ENCODE peak calls at places on chromosomes 5 and 9, in four cellular contexts. Q is HepG2, N is K562, C is GM12878. Y is an unnamed sample.
A peak's percentile ranks its signal among the peaks of the same experiment; 100 is the strongest.

GRCh38 chr5:75367401-75367800 is 30.4 kb downstream of the HMGCR start:
- DNase-seq in Q (no peak), N (no peak), C (no peak), Y (no peak)

GRCh38 chr5:53063176-53063575 is 46.4 kb downstream of the MOCS2 start:
- DNase-seq in Q (no peak), N (no peak), C (no peak), Y (no peak)

GRCh38 chr5:139294372-139295165 is 1.0 kb downstream of the MATR3 start:
- DNase-seq in Q (peak; percentile 56), N (peak; percentile 32), C (no peak), Y (peak; percentile 73)

GRCh38 chr5:19987594-19988345 is at the start of gene CDH18:
- DNase-seq in Q (no peak), N (no peak), C (no peak), Y (peak; percentile 86)

GRCh38 chr9:114624656-114625055 is 13.6 kb downstream of the TMEM268 start:
- DNase-seq in Q (no peak), N (no peak), C (no peak), Y (no peak)

GRCh38 chr9:76519027-76519835 is 60.2 kb downstream of the GCNT1 start:
- DNase-seq in Q (no peak), N (no peak), C (no peak), Y (no peak)

GRCh38 chr5:38466444-38467189 is 89.8 kb downstream of the LIFR start:
- DNase-seq in Q (no peak), N (peak; percentile 25), C (no peak), Y (no peak)

GRCh38 chr5:52870448-52870847 is 82.7 kb downstream of the ITGA1 start:
- DNase-seq in Q (peak; percentile 33), N (no peak), C (no peak), Y (no peak)

GRCh38 chr9:109498195-109499060 is at the start of gene PTPN3:
- DNase-seq in Q (no peak), N (no peak), C (no peak), Y (peak; percentile 46)

GRCh38 chr5:5932824-5933223 is 445.5 kb downstream of the MED10 start:
- DNase-seq in Q (no peak), N (no peak), C (no peak), Y (no peak)

GRCh38 chr5:141402553-141403328 is at the start of gene PCDHGA9:
- DNase-seq in Q (no peak), N (peak; percentile 34), C (no peak), Y (peak; percentile 60)

GRCh38 chr9:72633966-72634365 is 112.6 kb downstream of the TMC1 start:
- DNase-seq in Q (no peak), N (peak; percentile 6), C (no peak), Y (no peak)

GRCh38 chr5:35129276-35129675 is 81.5 kb upstream of the AGXT2 start:
- DNase-seq in Q (no peak), N (no peak), C (no peak), Y (no peak)

GRCh38 chr5:40551706-40552557 is 127.8 kb upstream of the PTGER4 start:
- DNase-seq in Q (peak; percentile 15), N (no peak), C (no peak), Y (no peak)

GRCh38 chr9:106798021-106798799 is 64.8 kb upstream of the ZNF462 start:
- DNase-seq in Q (no peak), N (no peak), C (no peak), Y (no peak)

GRCh38 chr5:132451387-132451786 is 39.2 kb downstream of the IRF1 start:
- DNase-seq in Q (no peak), N (no peak), C (no peak), Y (no peak)

DNA sequence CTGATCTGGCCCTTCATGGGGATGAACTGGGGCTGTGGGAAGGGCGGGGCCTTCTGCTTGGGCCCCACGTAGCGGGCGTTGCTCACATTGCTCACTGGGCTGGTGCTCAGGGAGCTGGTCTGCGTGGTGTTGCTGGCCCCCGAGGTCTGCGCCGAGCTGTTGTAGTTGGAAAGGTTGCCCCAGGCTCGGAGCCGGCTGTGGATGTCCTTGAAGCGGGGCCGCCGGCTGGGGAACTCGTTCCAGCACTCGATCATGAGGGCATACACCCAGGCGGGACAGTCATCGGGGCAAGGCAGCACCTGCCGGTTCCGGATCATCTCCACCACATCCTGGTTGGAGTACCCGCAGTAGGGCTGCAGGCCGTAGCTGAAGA is 226.0 kb downstream of the ROR2 start:
- DNase-seq in Q (no peak), N (no peak), C (no peak), Y (no peak)
- TF ChIP-seq JUNB in Q (no peak), N (no peak), C (no peak), Y (no peak)

GRCh38 chr9:93606187-93606586 is 29.8 kb downstream of the PHF2 start:
- DNase-seq in Q (no peak), N (no peak), C (no peak), Y (no peak)
- TF ChIP-seq EZH2 in Q (no peak), N (no peak), C (no peak), Y (no peak)

GRCh38 chr9:137459147-137459600 is at the start of gene NSMF:
- DNase-seq in Q (peak; percentile 77), N (peak; percentile 99), C (no peak), Y (peak; percentile 96)
- TF ChIP-seq JUNB in Q (no peak), N (no peak), C (no peak), Y (no peak)

GRCh38 chr9:68762570-68762969 is 57.5 kb downstream of the PIP5K1B start:
- DNase-seq in Q (no peak), N (no peak), C (no peak), Y (no peak)
- TF ChIP-seq EZH2 in Q (no peak), N (no peak), C (no peak), Y (no peak)

GRCh38 chr9:95857122-95857521 is 18.4 kb upstream of the ERCC6L2 start:
- DNase-seq in Q (peak; percentile 16), N (no peak), C (no peak), Y (peak; percentile 9)
- TF ChIP-seq JUNB in Q (no peak), N (no peak), C (no peak), Y (no peak)

DNA sequence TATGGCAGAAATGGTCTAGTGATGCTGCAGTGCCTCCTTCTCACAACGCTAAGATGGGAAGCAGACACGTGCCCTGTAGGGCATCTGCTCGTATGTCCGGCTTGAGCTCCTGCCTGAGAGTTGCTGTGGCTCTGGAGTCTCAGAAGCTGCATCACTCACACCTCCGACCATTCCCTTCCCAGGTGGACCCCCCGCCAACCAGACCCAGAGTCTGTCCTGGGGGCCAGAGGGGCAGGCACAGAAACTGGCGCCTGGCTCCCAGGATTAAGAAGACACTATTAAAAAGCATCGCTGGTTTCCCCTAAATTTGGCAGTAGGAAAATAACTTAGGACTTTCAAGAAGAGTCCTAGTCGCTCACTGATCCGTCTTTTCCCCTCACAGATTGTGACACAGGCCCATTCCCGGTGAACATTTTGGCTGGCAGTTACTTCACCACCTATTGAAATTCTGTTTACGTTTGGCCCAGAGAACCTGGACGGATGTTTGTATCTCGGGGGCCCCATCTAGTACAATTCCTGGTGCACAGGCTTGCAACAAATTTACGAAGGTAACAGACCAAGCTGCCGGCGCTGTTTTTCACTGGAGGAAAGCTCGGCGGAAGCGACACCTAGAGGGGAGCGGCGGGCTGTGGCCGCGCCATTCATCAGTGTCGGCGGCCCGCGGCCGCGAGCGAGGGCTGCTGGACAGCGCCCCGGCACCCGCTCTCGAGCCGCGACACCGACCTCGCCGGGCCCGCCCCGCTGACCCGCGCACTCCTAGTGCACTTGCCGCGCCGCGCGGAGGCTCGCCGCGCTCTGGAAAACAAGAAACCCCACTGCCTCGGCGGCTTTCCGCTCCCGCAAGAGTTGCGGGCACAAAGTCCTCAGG is 1.6 kb downstream of the FSTL4 start:
- DNase-seq in Q (peak; percentile 23), N (peak; percentile 45), C (no peak), Y (peak; percentile 91)
- TF ChIP-seq EZH2 in Q (no peak), N (no peak), C (no peak), Y (no peak)

GRCh38 chr5:173035904-173036707 is 20.0 kb upstream of the CREBRF start:
- DNase-seq in Q (no peak), N (no peak), C (peak; percentile 88), Y (no peak)
- TF ChIP-seq JUNB in Q (no peak), N (no peak), C (no peak), Y (no peak)

DNA sequence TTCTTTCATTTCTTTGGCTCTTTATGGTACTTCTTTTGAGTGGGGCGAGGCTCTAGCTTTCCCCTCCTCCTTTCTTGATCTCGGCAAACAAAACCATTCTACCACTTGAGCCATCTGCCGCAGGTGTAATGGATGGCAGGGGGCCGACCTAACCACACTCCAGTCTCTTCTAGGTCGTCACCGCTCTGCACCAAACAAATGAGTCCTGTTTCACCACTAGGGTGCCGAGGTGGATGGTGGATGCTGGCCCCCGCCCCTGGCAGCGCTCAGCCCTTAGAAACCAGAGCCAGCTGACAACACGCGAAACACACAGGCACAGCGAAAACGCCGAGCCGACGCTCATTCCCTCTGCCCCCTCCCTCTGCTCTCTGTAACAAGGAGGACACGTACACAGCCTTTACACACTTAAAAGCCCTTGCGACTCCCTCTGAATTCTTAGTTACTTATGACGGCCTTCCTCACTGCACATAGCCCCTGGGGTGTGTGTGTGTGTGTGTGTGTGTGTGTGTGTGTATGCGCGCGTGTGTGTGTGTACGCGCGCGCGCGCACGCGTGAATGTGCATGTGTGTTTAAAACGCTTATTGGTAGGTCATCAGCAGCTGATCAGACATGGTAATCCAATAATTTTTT is 199.4 kb downstream of the MEF2C start:
- DNase-seq in Q (peak; percentile 5), N (no peak), C (no peak), Y (peak; percentile 90)
- TF ChIP-seq EZH2 in Q (no peak), N (no peak), C (no peak), Y (peak; percentile 57)